ENCODE peak calls at places on chromosomes 2 and 18, in eight cellular contexts. R is pancreas; N is A549; V is CD8-positive, alpha-beta memory T cell; O is GM23248; D is Karpas-422; X is SJSA1; S is iPS DF 6.9. H is an unnamed sample.

GRCh38 chr2:191666241-191666640 is 11.7 kb upstream of the NABP1 start:
- DNase-seq in N (no peak), D (no peak), V (no peak), X (no peak), O (no peak), S (no peak), R (no peak), H (no peak)

GRCh38 chr18:79964330-79965118 is at the start of gene HSBP1L1:
- DNase-seq in S (no peak), O (peak; percentile 81), V (peak; percentile 59), R (peak; percentile 71), N (peak; percentile 57), D (peak; percentile 84), X (no peak), H (no peak)

GRCh38 chr2:214781226-214781625 is 28.3 kb downstream of the BARD1 start:
- DNase-seq in D (no peak), X (no peak), N (no peak), V (no peak), O (no peak), R (no peak), S (no peak), H (no peak)

GRCh38 chr2:101426808-101427207 is 39.5 kb upstream of the CREG2 start:
- DNase-seq in N (no peak), R (no peak), X (no peak), O (no peak), D (no peak), V (no peak), S (no peak), H (no peak)

GRCh38 chr2:217166241-217166640 is 306.4 kb upstream of the TNP1 start:
- DNase-seq in S (peak; percentile 39), O (peak; percentile 72), X (no peak), R (no peak), D (peak; percentile 78), N (no peak), V (no peak), H (no peak)

GRCh38 chr2:53561155-53561554 is 206.4 kb upstream of the CHAC2 start:
- DNase-seq in X (no peak), O (no peak), N (no peak), S (no peak), V (no peak), D (no peak), R (no peak), H (no peak)

GRCh38 chr2:141021109-141021508 is 1109.7 kb downstream of the LRP1B start:
- DNase-seq in N (no peak), S (no peak), R (no peak), V (no peak), O (peak; percentile 88), D (no peak), X (no peak), H (no peak)

GRCh38 chr2:216261042-216261537 is 111.2 kb downstream of the MARCHF4 start:
- DNase-seq in O (no peak), R (no peak), V (no peak), N (no peak), X (no peak), D (no peak), S (no peak), H (no peak)

GRCh38 chr2:241064008-241064801 is 37.9 kb downstream of the MTERF4 start:
- DNase-seq in N (peak; percentile 21), D (peak; percentile 66), X (peak; percentile 51), V (peak; percentile 22), S (no peak), R (peak; percentile 74), O (no peak), H (no peak)

GRCh38 chr2:177806025-177806424 is 266.6 kb downstream of the PDE11A start:
- DNase-seq in D (no peak), N (no peak), S (no peak), R (no peak), O (peak; percentile 19), X (no peak), V (no peak), H (no peak)

GRCh38 chr2:2902551-2903216 is 474.9 kb downstream of the EIPR1 start:
- DNase-seq in S (no peak), X (peak; percentile 11), D (no peak), N (no peak), R (no peak), V (no peak), O (no peak), H (no peak)

GRCh38 chr2:169808211-169808610 is 9.5 kb downstream of the SSB start:
- DNase-seq in R (no peak), O (peak; percentile 48), V (no peak), N (no peak), S (no peak), D (no peak), X (no peak), H (no peak)

GRCh38 chr2:37877457-37878315 is 47.4 kb upstream of the RMDN2 start:
- DNase-seq in N (peak; percentile 59), R (no peak), X (no peak), V (peak; percentile 12), O (peak; percentile 79), D (peak; percentile 87), S (no peak), H (peak; percentile 16)

GRCh38 chr18:75456277-75456676 is 28.8 kb upstream of the SMIM21 start:
- DNase-seq in S (no peak), V (no peak), O (no peak), D (no peak), N (no peak), R (no peak), X (no peak), H (no peak)

GRCh38 chr2:207122914-207123744 is 42.6 kb downstream of the KLF7 start:
- DNase-seq in O (no peak), D (no peak), S (no peak), V (no peak), R (no peak), N (no peak), X (peak; percentile 52), H (no peak)

GRCh38 chr2:165864353-165864752 is 70.3 kb upstream of the GALNT3 start:
- DNase-seq in D (no peak), X (no peak), R (no peak), S (no peak), V (no peak), O (no peak), N (no peak), H (no peak)

GRCh38 chr2:52968043-52968442 is 799.6 kb upstream of the CHAC2 start:
- DNase-seq in N (no peak), S (no peak), O (no peak), R (no peak), V (no peak), D (no peak), X (no peak), H (no peak)

GRCh38 chr2:217797661-217798069 is 205.1 kb downstream of the TNS1 start:
- DNase-seq in D (no peak), R (no peak), N (no peak), X (peak; percentile 38), O (no peak), V (no peak), S (no peak), H (no peak)

GRCh38 chr18:39788395-39788794 is 2166.6 kb upstream of the PIK3C3 start:
- DNase-seq in O (peak; percentile 28), X (no peak), D (no peak), N (no peak), V (no peak), R (no peak), S (no peak), H (no peak)

DNA sequence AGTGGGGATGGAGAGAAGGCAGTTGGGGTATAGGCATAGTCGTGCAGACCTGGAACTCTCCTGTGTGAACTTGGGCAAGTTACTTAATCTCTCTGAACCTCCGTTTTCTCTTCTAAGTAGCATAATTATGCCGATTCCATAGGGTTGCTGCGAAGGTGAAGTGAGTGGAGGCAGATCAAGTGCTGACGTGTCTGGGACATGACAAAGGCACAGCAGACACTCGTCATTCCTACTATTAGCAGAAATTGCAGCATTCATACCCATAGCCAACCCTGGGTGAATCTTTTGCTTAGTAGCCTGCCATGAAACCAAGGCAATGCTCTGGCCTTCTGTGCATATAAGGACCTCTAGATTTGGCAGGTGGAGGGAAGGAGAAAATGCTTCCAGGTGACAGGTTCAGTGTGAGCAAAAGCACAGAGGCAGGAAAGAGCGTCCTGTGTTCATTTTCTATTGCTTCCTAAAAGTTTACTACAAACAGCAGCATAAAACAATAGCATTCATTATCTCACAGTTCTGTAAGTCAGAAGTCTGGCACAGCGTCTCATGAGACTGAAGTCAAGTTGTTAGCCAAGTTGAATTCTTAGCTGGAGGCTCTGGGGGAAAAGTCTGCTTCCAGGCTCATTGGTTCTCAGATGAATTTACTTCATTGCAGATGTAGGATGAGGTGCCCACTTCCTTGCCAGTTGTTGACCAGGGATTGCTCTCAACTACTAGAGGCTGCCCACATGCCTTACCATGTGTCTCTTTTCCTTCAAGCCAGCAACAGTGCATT is 77.8 kb downstream of the CTIF start:
- DNase-seq in N (no peak), D (no peak), V (no peak), S (no peak), X (no peak), O (peak; percentile 58), R (no peak), H (no peak)
- H3K4me3 ChIP-seq in N (no peak overlapping the region), D (no peak overlapping the region), V (no peak overlapping the region), S (no peak overlapping the region), X (no peak overlapping the region), O (no peak overlapping the region), R (no peak overlapping the region), H (no peak overlapping the region)

DNA sequence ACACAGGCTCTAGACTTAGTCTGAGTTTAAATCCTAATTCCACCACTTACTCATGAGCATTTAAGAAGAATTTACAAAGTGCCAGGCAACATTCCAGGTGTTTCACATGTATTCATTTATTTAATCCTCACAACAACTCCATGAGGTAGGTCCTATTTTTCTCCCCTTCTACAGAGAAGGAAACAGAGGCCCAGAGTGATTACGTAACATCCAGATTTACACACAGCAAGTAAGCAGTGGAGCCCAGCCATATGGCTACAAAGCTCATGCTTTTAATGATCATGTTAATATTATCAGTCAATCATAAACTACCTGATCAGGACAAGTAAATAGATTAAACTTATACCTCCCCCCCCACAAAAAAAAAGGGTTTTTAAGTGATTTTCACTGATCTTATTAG is 416.5 kb upstream of the ACVR2A start:
- DNase-seq in V (no peak), O (no peak), N (no peak), X (no peak), D (no peak), S (no peak), R (no peak), H (no peak)
- H3K27ac ChIP-seq in V (no peak overlapping the region), O (no peak overlapping the region), N (no peak overlapping the region), X (no peak overlapping the region), D (no peak overlapping the region), S (no peak overlapping the region), R (no peak overlapping the region), H (no peak overlapping the region)

DNA sequence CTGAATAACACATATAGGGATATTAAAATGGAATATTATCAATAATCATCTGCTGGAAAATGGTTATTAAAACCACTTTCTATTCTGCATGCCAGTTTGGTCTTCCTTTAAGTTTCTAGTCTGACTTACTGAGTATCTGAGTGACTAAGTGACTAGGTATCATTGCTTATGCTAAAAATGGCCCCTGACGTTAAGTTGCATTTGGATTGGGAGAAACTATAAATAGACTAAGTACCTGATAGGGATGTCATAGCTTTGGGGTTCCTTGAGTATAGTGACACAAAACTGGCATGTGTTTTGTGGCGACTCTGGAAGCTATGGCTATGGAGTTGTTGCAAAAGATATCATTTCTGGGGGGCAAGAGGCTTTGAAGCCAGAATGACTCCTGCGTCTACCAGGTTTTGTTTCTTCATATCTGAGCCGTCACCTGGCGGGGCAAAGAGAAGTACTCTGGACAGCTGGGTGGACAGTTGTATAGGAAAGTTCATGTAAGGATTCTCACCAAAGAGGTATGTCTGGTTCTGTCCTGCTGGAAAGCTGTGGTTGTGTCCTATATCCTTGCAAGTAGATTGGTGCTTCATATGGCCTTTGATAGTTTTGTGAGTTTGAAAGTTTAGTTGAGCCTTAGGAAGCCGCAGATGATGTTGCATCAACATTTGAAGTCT is 17.9 kb downstream of the ITGAV start:
- DNase-seq in D (no peak), V (no peak), N (no peak), X (no peak), S (no peak), O (no peak), R (no peak), H (no peak)
- H3K4me3 ChIP-seq in D (no peak overlapping the region), V (no peak overlapping the region), N (no peak overlapping the region), X (no peak overlapping the region), S (no peak overlapping the region), O (no peak overlapping the region), R (no peak overlapping the region), H (no peak overlapping the region)

GRCh38 chr18:70333757-70334156 is 44.9 kb downstream of the SOCS6 start:
- DNase-seq in X (peak; percentile 77), V (no peak), O (peak; percentile 99), R (no peak), N (peak; percentile 18), D (no peak), S (no peak), H (no peak)
- H3K27ac ChIP-seq in X (peak overlapping the region; percentile 88), V (no peak overlapping the region), O (peak overlapping the region; percentile 94), R (no peak overlapping the region), N (peak overlapping the region; percentile 88), D (no peak overlapping the region), S (no peak overlapping the region), H (no peak overlapping the region)

H was measured in DND-41.